ENCODE peak calls at places on chromosomes 3 and 15, in eight cellular contexts. Q is GM23338, F is upper lobe of left lung, P is HepG2, C is K562, J is Panc1, W is HL-60, O is sigmoid colon. H is an unnamed sample.

GRCh38 chr3:128009952-128010846 is 42.0 kb upstream of the SEC61A1 start:
- DNase-seq in O (no peak), F (no peak), J (no peak), P (peak; percentile 29), W (no peak), Q (no peak), C (no peak), H (no peak)

GRCh38 chr3:103977417-103977816 is 1389.3 kb upstream of the ALCAM start:
- DNase-seq in C (no peak), F (no peak), O (no peak), J (no peak), P (peak; percentile 42), W (no peak), Q (no peak), H (no peak)

GRCh38 chr15:55256281-55257013 is 33.2 kb downstream of the RAB27A start:
- DNase-seq in Q (no peak), F (no peak), W (no peak), P (peak; percentile 5), O (no peak), C (no peak), J (no peak), H (no peak)

GRCh38 chr3:126734324-126734723 is 30.3 kb downstream of the CHCHD6 start:
- DNase-seq in W (no peak), F (no peak), J (no peak), P (peak; percentile 88), O (no peak), Q (no peak), C (no peak), H (no peak)

GRCh38 chr3:46420931-46421330 is 13.9 kb downstream of the CCRL2 start:
- DNase-seq in W (no peak), C (no peak), O (no peak), J (no peak), Q (no peak), F (no peak), P (no peak), H (no peak)

GRCh38 chr3:120473389-120473788 is 22.6 kb upstream of the FSTL1 start:
- DNase-seq in P (no peak), C (no peak), J (no peak), O (no peak), Q (no peak), W (no peak), F (no peak), H (no peak)

GRCh38 chr15:90583471-90584252 is 53.9 kb downstream of the CRTC3 start:
- DNase-seq in F (no peak), Q (peak; percentile 78), P (no peak), C (no peak), O (no peak), W (no peak), J (no peak), H (no peak)

GRCh38 chr3:87503901-87504498 is 227.6 kb upstream of the POU1F1 start:
- DNase-seq in Q (peak; percentile 83), F (no peak), O (no peak), W (peak; percentile 13), P (peak; percentile 60), J (peak; percentile 41), C (peak; percentile 39), H (no peak)

GRCh38 chr3:160473978-160474377 is 24.4 kb upstream of the TRIM59 start:
- DNase-seq in J (no peak), P (no peak), Q (no peak), C (no peak), W (no peak), O (no peak), F (no peak), H (no peak)

DNA sequence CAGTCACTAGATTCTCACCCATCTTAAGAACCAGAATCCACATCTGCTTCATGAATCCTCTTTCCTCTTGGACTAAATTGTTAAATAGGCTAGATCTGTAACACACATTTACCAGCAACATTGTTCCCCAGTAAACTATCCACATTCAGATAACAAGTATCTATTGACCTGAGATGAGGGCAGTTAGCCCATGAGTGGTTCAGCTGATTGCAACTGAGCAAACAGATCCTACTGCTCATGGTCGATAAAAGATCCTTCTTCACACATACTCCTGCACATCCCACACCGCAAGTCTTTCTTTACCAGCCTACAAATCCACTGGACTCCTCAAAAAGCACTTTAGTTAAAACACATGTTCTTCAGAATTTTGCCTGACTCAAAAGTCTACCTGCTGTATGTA is 59.2 kb downstream of the UACA start:
- DNase-seq in C (no peak), P (no peak), J (no peak), O (no peak), F (no peak), W (no peak), Q (no peak), H (no peak)
- H3K27ac ChIP-seq in C (no peak overlapping the region), P (no peak overlapping the region), J (peak overlapping the region; percentile 94), O (no peak overlapping the region), F (peak overlapping the region; percentile 70), W (no peak overlapping the region), Q (no peak overlapping the region), H (no peak overlapping the region)

GRCh38 chr3:12828751-12829150 is 12.6 kb downstream of the RPL32 start:
- DNase-seq in W (no peak), J (no peak), P (peak; percentile 35), Q (no peak), O (no peak), C (no peak), F (no peak), H (no peak)

GRCh38 chr3:12829404-12829803 is 12.0 kb downstream of the RPL32 start:
- DNase-seq in F (no peak), O (no peak), W (no peak), P (no peak), Q (no peak), C (no peak), J (no peak), H (no peak)

GRCh38 chr3:12830785-12831581 is 10.4 kb downstream of the RPL32 start:
- DNase-seq in Q (no peak), F (no peak), P (no peak), C (no peak), W (no peak), J (no peak), O (no peak), H (no peak)

GRCh38 chr3:12831582-12831866 is 9.8 kb downstream of the RPL32 start:
- DNase-seq in W (no peak), P (no peak), Q (no peak), F (no peak), J (no peak), O (no peak), C (no peak), H (no peak)

GRCh38 chr3:12829886-12830784 is 11.2 kb downstream of the RPL32 start:
- DNase-seq in J (no peak), P (no peak), F (no peak), W (no peak), O (no peak), C (no peak), Q (peak; percentile 55), H (no peak)
- TF ChIP-seq POLR2AphosphoS5 in J (no peak), P (no peak), F (no peak), W (no peak), O (no peak), C (no peak), Q (no peak), H (no peak)

GRCh38 chr3:19146685-19147650 is 1.3 kb upstream of the KCNH8 start:
- DNase-seq in F (peak; percentile 92), O (peak; percentile 86), J (no peak), P (peak; percentile 25), C (peak; percentile 60), Q (peak; percentile 97), W (peak; percentile 6), H (peak; percentile 65)
- H3K27ac ChIP-seq in F (no peak overlapping the region), O (peak overlapping the region; percentile 63), J (no peak overlapping the region), P (no peak overlapping the region), C (peak overlapping the region; percentile 15), Q (peak overlapping the region; percentile 99), W (no peak overlapping the region), H (peak overlapping the region; percentile 4)

DNA sequence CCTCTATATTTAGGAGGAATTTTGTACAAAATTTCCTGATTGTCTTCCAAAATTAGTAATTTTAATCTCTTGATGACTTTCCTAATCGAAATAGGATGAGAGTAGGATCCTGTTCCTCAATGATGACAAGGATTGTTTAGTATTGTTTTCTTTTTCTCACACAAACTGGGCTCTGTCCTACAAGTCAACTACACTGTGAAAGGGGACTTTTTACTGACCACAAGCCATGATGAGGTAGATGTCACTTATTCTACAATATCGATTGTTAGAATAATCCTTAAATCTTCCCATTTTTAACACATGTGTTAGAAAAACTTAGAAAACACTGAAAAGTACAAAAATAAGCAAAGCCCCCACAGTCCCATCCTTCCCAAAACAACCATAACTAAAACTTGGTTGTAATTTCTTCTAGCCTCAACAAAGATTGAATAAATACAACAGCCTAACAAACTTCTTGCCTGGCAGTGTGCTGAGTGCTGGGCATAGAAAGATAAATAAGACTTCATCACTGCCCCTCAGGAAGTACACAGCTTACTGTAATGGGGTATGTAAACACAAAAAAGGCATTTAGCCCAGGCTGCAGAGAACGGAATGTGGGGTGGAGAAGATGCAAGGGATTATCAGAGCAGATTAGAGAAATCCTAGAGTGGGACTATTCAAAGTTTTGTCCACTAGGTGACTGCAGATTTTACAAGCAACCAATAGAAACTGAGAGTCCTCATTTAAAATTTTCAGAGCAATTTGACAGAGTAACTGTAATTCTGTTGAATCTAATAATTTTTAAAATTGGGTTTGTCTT is 35.6 kb upstream of the TSC22D2 start:
- DNase-seq in W (no peak), C (no peak), Q (no peak), O (no peak), P (peak; percentile 79), F (no peak), J (no peak), H (no peak)
- TF ChIP-seq POLR2AphosphoS5 in W (no peak), C (no peak), Q (no peak), O (no peak), P (no peak), F (no peak), J (no peak), H (no peak)

GRCh38 chr3:179348325-179349013 is 960 bp downstream of the MFN1 start:
- DNase-seq in F (no peak), J (no peak), W (peak; percentile 43), C (no peak), O (no peak), P (peak; percentile 7), Q (no peak), H (no peak)
- H3K27ac ChIP-seq in F (peak overlapping the region; percentile 88), J (peak overlapping the region; percentile 84), W (peak overlapping the region; percentile 73), C (peak overlapping the region; percentile 87), O (peak overlapping the region; percentile 81), P (peak overlapping the region; percentile 83), Q (no peak overlapping the region), H (peak overlapping the region; percentile 87)

DNA sequence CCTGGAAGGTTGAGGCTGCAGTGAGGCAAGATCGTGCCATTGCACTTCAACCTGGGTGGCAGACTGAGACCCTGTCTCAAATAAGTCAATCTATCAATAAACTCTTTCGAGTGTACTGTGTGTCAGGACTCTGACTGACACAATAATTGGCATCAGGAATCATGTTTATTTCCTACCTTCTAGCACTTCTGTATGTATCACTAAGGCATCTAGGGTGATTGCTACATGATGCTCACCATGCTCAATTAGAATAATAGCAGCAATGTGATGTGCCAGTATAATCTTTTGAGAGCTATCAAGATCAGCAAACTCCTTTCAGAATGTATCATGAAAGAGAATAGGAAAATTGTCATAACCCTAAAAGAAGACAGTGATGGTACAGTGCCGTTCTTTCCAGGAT is 95.3 kb downstream of the FMN1 start:
- DNase-seq in C (no peak), W (no peak), F (no peak), P (no peak), O (no peak), Q (no peak), J (no peak), H (no peak)
- TF ChIP-seq POLR2AphosphoS5 in C (no peak), W (no peak), F (no peak), P (no peak), O (no peak), Q (no peak), J (no peak), H (no peak)

GRCh38 chr15:85030301-85031049 is 48.8 kb downstream of the PDE8A start:
- DNase-seq in C (no peak), P (no peak), W (no peak), F (no peak), Q (no peak), J (no peak), O (no peak), H (no peak)
- H3K27ac ChIP-seq in C (no peak overlapping the region), P (peak overlapping the region; percentile 68), W (no peak overlapping the region), F (peak overlapping the region; percentile 32), Q (no peak overlapping the region), J (no peak overlapping the region), O (peak overlapping the region; percentile 5), H (no peak overlapping the region)